ENCODE peak calls at places on chromosomes 2 and 18, in eight cellular contexts. U, Q, J, P, E, K, N and Y are unnamed samples. For H3K4me1, the result is how much of the 10 kb centered on the place peaks cover.

GRCh38 chr2:238502956-238503791 is 76.4 kb downstream of the ASB1 start:
- DNase-seq in U (no peak), Q (no peak), J (no peak), P (no peak), E (no peak), K (no peak), N (no peak), Y (no peak)

GRCh38 chr18:25298853-25299274 is 53.1 kb downstream of the ZNF521 start:
- DNase-seq in U (no peak), Q (peak), J (no peak), P (peak), E (no peak), K (peak), N (no peak), Y (no peak)

GRCh38 chr2:73238149-73238548 is 4.0 kb downstream of the CCT7 start:
- DNase-seq in U (no peak), Q (no peak), J (no peak), P (no peak), E (no peak), K (no peak), N (no peak), Y (no peak)

GRCh38 chr2:152234277-152234676 is 58.7 kb upstream of the STAM2 start:
- DNase-seq in U (no peak), Q (no peak), J (no peak), P (no peak), E (no peak), K (no peak), N (no peak), Y (no peak)

GRCh38 chr2:174585111-174585510 is 12.5 kb downstream of the WIPF1 start:
- DNase-seq in U (no peak), Q (no peak), J (no peak), P (no peak), E (no peak), K (no peak), N (no peak), Y (no peak)

GRCh38 chr2:15705310-15705709 is 113.6 kb downstream of the DDX1 start:
- DNase-seq in U (no peak), Q (no peak), J (no peak), P (no peak), E (no peak), K (no peak), N (no peak), Y (no peak)

GRCh38 chr2:223169830-223170605 is 118.0 kb downstream of the KCNE4 start:
- DNase-seq in U (no peak), Q (no peak), J (no peak), P (no peak), E (no peak), K (no peak), N (no peak), Y (no peak)

GRCh38 chr18:13502585-13502984 is 223.8 kb downstream of the FAM210A start:
- DNase-seq in U (no peak), Q (peak), J (no peak), P (no peak), E (no peak), K (no peak), N (no peak), Y (no peak)

GRCh38 chr2:24262571-24262970 is 87.7 kb downstream of the FAM228A start:
- DNase-seq in U (no peak), Q (peak), J (no peak), P (no peak), E (no peak), K (peak), N (no peak), Y (no peak)

GRCh38 chr18:62781893-62782292 is 66.6 kb downstream of the PHLPP1 start:
- DNase-seq in U (no peak), Q (peak), J (no peak), P (peak), E (no peak), K (peak), N (no peak), Y (no peak)
- H3K4me3 ChIP-seq in U (no peak), Q (no peak), J (no peak), P (no peak), E (no peak), K (no peak), N (no peak), Y (no peak)

GRCh38 chr2:8534729-8535397 is 147.0 kb upstream of the ID2 start:
- DNase-seq in U (no peak), Q (no peak), J (peak), P (peak), E (no peak), K (peak), N (peak), Y (peak)

GRCh38 chr2:8535398-8535755 is 146.5 kb upstream of the ID2 start:
- DNase-seq in U (no peak), Q (no peak), J (no peak), P (no peak), E (no peak), K (no peak), N (no peak), Y (no peak)

GRCh38 chr2:8537572-8538155 is 144.2 kb upstream of the ID2 start:
- DNase-seq in U (no peak), Q (no peak), J (no peak), P (no peak), E (no peak), K (no peak), N (no peak), Y (no peak)

GRCh38 chr2:8536686-8537571 is 144.9 kb upstream of the ID2 start:
- DNase-seq in U (no peak), Q (no peak), J (no peak), P (peak), E (no peak), K (peak), N (no peak), Y (no peak)

GRCh38 chr2:8535821-8536685 is 145.8 kb upstream of the ID2 start:
- DNase-seq in U (no peak), Q (no peak), J (no peak), P (no peak), E (no peak), K (peak), N (no peak), Y (no peak)
- TF ChIP-seq CTCF in U (no peak), Q (no peak), J (no peak), P (no peak), E (no peak), K (no peak), N (no peak), Y (no peak)

GRCh38 chr2:45031028-45031427 is 21.8 kb upstream of the SIX2 start:
- DNase-seq in U (no peak), Q (no peak), J (no peak), P (no peak), E (no peak), K (no peak), N (no peak), Y (no peak)

GRCh38 chr2:45028276-45028675 is 19.0 kb upstream of the SIX2 start:
- DNase-seq in U (no peak), Q (no peak), J (no peak), P (no peak), E (no peak), K (peak), N (no peak), Y (no peak)

GRCh38 chr2:45033331-45033730 is 24.1 kb upstream of the SIX2 start:
- DNase-seq in U (no peak), Q (no peak), J (no peak), P (no peak), E (no peak), K (no peak), N (no peak), Y (no peak)

GRCh38 chr2:45029215-45029614 is 20.0 kb upstream of the SIX2 start:
- DNase-seq in U (no peak), Q (no peak), J (no peak), P (no peak), E (no peak), K (peak), N (no peak), Y (no peak)

DNA sequence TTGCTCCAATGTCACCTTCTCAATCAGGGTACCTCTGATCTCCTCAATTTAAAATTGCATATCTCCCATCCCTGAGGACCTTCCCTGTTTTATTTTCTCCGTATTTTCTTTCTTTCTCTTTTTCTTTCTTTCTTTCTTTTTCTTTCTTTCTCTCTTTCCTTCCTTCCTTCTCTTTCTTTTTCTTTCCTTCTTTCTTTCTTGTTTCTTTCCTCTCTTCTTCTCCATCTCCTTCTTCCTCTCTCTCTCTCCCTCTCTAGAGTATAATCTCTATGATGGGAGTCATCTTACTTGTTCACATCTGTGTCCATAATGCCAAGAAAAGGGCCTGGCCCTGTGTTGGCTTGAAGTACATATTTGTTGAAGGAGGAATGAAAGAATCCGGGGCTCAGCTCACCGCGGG is 21.3 kb upstream of the SIX2 start:
- DNase-seq in U (no peak), Q (no peak), J (no peak), P (no peak), E (no peak), K (no peak), N (no peak), Y (no peak)
- H3K4me1 ChIP-seq in U (under half), Q (under half), J (under half), P (under half), E (under half), K (under half), N (under half), Y (under half)

DNA sequence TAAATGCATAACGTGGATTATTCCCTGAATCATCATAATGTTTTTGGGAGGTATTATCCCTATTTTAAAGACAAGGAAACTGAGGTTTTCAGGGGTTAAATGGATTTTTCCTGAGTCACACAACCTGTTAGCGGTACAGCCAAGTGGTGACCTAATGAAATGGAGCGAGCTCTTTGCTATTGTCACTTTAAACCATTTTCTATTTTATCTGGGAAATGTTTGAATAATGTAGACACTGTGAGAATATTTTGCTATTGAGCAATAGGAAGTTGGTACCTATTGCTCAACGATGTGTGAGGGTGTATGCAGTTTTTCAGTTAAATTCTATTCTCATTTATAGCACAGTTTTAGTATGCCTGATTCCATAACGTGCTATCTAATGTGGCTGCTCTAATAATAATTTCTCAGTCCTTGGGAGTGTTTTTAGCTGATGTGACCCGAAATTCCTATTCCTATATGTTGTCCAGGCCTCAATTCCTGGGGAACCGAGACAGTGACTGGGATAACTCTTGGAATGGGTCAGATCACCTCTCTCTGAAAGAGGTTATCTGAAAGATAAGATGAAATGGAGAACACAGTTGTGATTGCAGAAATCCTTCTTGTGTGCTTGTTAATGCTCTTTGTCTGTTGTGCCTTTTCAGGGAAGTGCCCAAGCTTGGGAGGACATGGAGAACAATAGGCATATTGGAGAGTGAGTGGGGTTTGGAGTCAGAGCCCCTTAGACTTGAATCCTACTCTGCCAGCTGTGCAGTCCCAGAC is 38.4 kb downstream of the ABCB11 start:
- DNase-seq in U (no peak), Q (peak), J (no peak), P (no peak), E (no peak), K (peak), N (no peak), Y (no peak)
- H3K4me3 ChIP-seq in U (no peak), Q (no peak), J (no peak), P (no peak), E (no peak), K (no peak), N (no peak), Y (no peak)

DNA sequence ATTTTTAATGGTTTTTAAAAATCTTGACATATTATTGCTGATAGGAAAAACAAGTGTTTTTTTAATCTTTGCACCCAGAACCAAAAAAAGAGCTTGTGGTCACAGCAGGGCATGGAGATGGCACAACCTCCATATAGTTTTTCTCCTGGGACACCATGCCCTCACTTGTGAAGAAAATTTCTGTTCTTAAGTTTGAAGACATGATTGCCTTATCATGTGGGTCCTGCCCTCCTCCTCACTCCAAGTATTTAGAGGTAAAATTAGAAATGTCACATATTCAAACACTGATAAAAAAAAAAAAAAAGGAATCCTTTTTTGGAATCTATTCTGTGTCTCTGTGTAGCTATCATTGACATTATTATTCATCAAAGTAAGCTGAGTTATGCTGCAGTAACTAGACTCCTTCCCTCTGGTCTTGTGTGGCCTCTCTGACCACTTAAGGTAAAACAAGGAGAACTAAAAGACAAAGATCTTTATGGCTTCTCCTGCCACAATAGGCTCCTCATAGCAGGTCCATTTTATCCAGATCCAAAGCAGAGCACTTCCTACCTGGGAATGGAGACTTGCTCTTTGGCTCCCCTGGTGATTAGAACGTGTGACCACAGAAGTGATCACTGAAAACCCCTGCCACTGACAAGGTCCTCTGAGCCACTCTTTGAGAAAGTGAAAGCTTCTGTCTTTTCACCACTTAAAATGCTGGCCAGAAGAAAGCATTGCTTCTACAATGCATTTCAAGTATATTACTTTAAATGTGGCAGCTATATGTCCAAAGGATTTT is 19.8 kb downstream of the ADD2 start:
- DNase-seq in U (no peak), Q (no peak), J (no peak), P (no peak), E (no peak), K (no peak), N (no peak), Y (no peak)
- TF ChIP-seq CTCF in U (no peak), Q (no peak), J (no peak), P (no peak), E (no peak), K (no peak), N (no peak), Y (no peak)

GRCh38 chr2:57076856-57077255 is 893.1 kb downstream of the CCDC85A start:
- DNase-seq in U (no peak), Q (no peak), J (no peak), P (no peak), E (no peak), K (no peak), N (no peak), Y (no peak)
- H3K4me1 ChIP-seq in U (under half), Q (under half), J (under half), P (under half), E (under half), K (under half), N (under half), Y (under half)

GRCh38 chr2:8442833-8443486 is 238.9 kb upstream of the ID2 start:
- DNase-seq in U (no peak), Q (no peak), J (no peak), P (no peak), E (no peak), K (no peak), N (no peak), Y (no peak)
- H3K4me3 ChIP-seq in U (no peak), Q (no peak), J (no peak), P (no peak), E (no peak), K (no peak), N (no peak), Y (no peak)